ENCODE peak calls at places on chromosome 13, in nine cellular contexts. K is HCT116, I is iris pigment epithelial cell, B is HT1080, J is HS-5, F is hepatic stellate cell, A is left colon, T is smooth muscle cell of the brain vasculature, L is SJSA1. W is an unnamed sample.

GRCh38 chr13:57123660-57124059 is 17.1 kb upstream of the PRR20A start:
- DNase-seq in K (no peak), I (peak), B (peak), J (no peak), F (no peak), A (no peak), T (no peak), L (no peak), W (peak)

GRCh38 chr13:32745509-32745908 is 159.3 kb downstream of the PDS5B start:
- DNase-seq in K (no peak), I (no peak), B (no peak), J (no peak), F (no peak), A (no peak), T (no peak), L (no peak), W (no peak)

GRCh38 chr13:73513751-73514150 is 454.9 kb downstream of the KLF5 start:
- DNase-seq in K (no peak), I (no peak), B (no peak), J (no peak), F (no peak), A (no peak), T (no peak), L (no peak), W (no peak)

GRCh38 chr13:101202590-101202989 is 213.7 kb downstream of the NALCN start:
- DNase-seq in K (no peak), I (no peak), B (no peak), J (no peak), F (no peak), A (no peak), T (no peak), L (no peak), W (no peak)

GRCh38 chr13:97460004-97460756 is 26.2 kb downstream of the RAP2A start:
- DNase-seq in K (no peak), I (peak), B (no peak), J (no peak), F (no peak), A (no peak), T (no peak), L (no peak), W (peak)

GRCh38 chr13:99124046-99124400 is 76.6 kb upstream of the UBAC2 start:
- DNase-seq in K (no peak), I (no peak), B (no peak), J (no peak), F (no peak), A (no peak), T (no peak), L (no peak), W (no peak)

GRCh38 chr13:108268713-108269112 is 805 bp upstream of the TNFSF13B start:
- DNase-seq in K (no peak), I (no peak), B (no peak), J (no peak), F (no peak), A (no peak), T (no peak), L (no peak), W (no peak)

GRCh38 chr13:44411841-44412240 is 38.2 kb downstream of the SERP2 start:
- DNase-seq in K (no peak), I (no peak), B (no peak), J (no peak), F (no peak), A (no peak), T (no peak), L (no peak), W (no peak)

GRCh38 chr13:114152831-114153371 is 20.5 kb upstream of the RASA3 start:
- DNase-seq in K (no peak), I (no peak), B (no peak), J (no peak), F (no peak), A (no peak), T (no peak), L (no peak), W (peak)

GRCh38 chr13:71879129-71879535 is 12.1 kb upstream of the DACH1 start:
- DNase-seq in K (peak), I (peak), B (peak), J (no peak), F (no peak), A (no peak), T (no peak), L (no peak), W (peak)

GRCh38 chr13:24670927-24671326 is 9.3 kb upstream of the ATP12A start:
- DNase-seq in K (peak), I (peak), B (peak), J (no peak), F (no peak), A (peak), T (no peak), L (no peak), W (peak)

GRCh38 chr13:43544011-43544410 is 242.8 kb downstream of the ENOX1 start:
- DNase-seq in K (no peak), I (peak), B (peak), J (no peak), F (no peak), A (peak), T (no peak), L (no peak), W (peak)

GRCh38 chr13:53781941-53782340 is 753.3 kb downstream of the OLFM4 start:
- DNase-seq in K (no peak), I (no peak), B (peak), J (no peak), F (no peak), A (no peak), T (no peak), L (no peak), W (no peak)

GRCh38 chr13:23510979-23511735 is 59.1 kb upstream of the TNFRSF19 start:
- DNase-seq in K (peak), I (peak), B (peak), J (no peak), F (no peak), A (no peak), T (no peak), L (no peak), W (peak)

GRCh38 chr13:50200988-50201387 is 185.7 kb downstream of the KCNRG start:
- DNase-seq in K (no peak), I (peak), B (no peak), J (no peak), F (no peak), A (no peak), T (no peak), L (no peak), W (peak)

GRCh38 chr13:107379398-107380155 is 811.6 kb upstream of the ARGLU1 start:
- DNase-seq in K (no peak), I (no peak), B (no peak), J (no peak), F (no peak), A (no peak), T (no peak), L (no peak), W (no peak)

GRCh38 chr13:52428295-52428694 is 22.1 kb downstream of the VPS36 start:
- DNase-seq in K (no peak), I (peak), B (peak), J (no peak), F (no peak), A (no peak), T (no peak), L (no peak), W (peak)

GRCh38 chr13:97107815-97108534 is 113.7 kb upstream of the OXGR1 start:
- DNase-seq in K (no peak), I (peak), B (no peak), J (no peak), F (no peak), A (no peak), T (no peak), L (no peak), W (peak)

GRCh38 chr13:70253834-70254233 is 145.6 kb upstream of the KLHL1 start:
- DNase-seq in K (no peak), I (peak), B (peak), J (no peak), F (no peak), A (no peak), T (peak), L (no peak), W (peak)

GRCh38 chr13:49220856-49221614 is 897 bp downstream of the MLNR start:
- DNase-seq in K (no peak), I (peak), B (no peak), J (no peak), F (no peak), A (no peak), T (no peak), L (no peak), W (no peak)

GRCh38 chr13:20142019-20142926 is 18.6 kb downstream of the GJA3 start:
- DNase-seq in K (no peak), I (no peak), B (no peak), J (no peak), F (no peak), A (no peak), T (no peak), L (no peak), W (no peak)

GRCh38 chr13:98214707-98215106 is 37.6 kb upstream of the RNF113B start:
- DNase-seq in K (peak), I (peak), B (no peak), J (no peak), F (no peak), A (peak), T (no peak), L (no peak), W (no peak)

GRCh38 chr13:87274209-87274819 is 396.9 kb upstream of the SLITRK5 start:
- DNase-seq in K (peak), I (peak), B (peak), J (no peak), F (no peak), A (no peak), T (peak), L (no peak), W (peak)

GRCh38 chr13:33542309-33543088 is 256.9 kb upstream of the STARD13 start:
- DNase-seq in K (peak), I (peak), B (peak), J (peak), F (peak), A (peak), T (peak), L (peak), W (peak)

W was measured in fibroblast of lung.